ENCODE peak calls at places on chromosome 22, in four cellular contexts. N, X, T and A are unnamed samples.

GRCh38 chr22:49046546-49047305 is 780.9 kb downstream of the BRD1 start:
- ATAC-seq in N (peak; percentile 45), X (peak; percentile 97), T (no peak), A (no peak)

GRCh38 chr22:37556750-37557149 is 3.5 kb upstream of the CDC42EP1 start:
- ATAC-seq in N (no peak), X (no peak), T (no peak), A (no peak)

GRCh38 chr22:25485626-25486545 is 78.6 kb upstream of the GRK3 start:
- ATAC-seq in N (no peak), X (peak; percentile 28), T (no peak), A (no peak)

GRCh38 chr22:36541831-36542391 is 12.9 kb upstream of the EIF3D start:
- ATAC-seq in N (peak; percentile 19), X (no peak), T (peak; percentile 31), A (no peak)

GRCh38 chr22:28398987-28399386 is 280.7 kb downstream of the TTC28 start:
- ATAC-seq in N (no peak), X (no peak), T (no peak), A (no peak)

GRCh38 chr22:34760276-34761008 is 305.5 kb upstream of the ISX start:
- ATAC-seq in N (no peak), X (no peak), T (no peak), A (no peak)

GRCh38 chr22:40383905-40384304 is 13.5 kb downstream of the SGSM3 start:
- ATAC-seq in N (no peak), X (no peak), T (no peak), A (no peak)

GRCh38 chr22:21938906-21939305 is 13.7 kb downstream of the PPM1F start:
- ATAC-seq in N (no peak), X (peak; percentile 18), T (no peak), A (no peak)

GRCh38 chr22:27003301-27003700 is 345.9 kb downstream of the MIAT start:
- ATAC-seq in N (no peak), X (no peak), T (no peak), A (no peak)

GRCh38 chr22:39282642-39283311 is 36.6 kb downstream of the RPL3 start:
- ATAC-seq in N (peak; percentile 7), X (peak; percentile 51), T (no peak), A (peak; percentile 33)

GRCh38 chr22:30668306-30668655 is 606 bp upstream of the DUSP18 start:
- ATAC-seq in N (no peak), X (peak; percentile 16), T (no peak), A (no peak)

GRCh38 chr22:27517361-27517760 is 284.2 kb downstream of the MN1 start:
- ATAC-seq in N (no peak), X (no peak), T (no peak), A (no peak)

GRCh38 chr22:36406139-36406538 is 18.4 kb upstream of the MYH9 start:
- ATAC-seq in N (no peak), X (no peak), T (peak; percentile 21), A (no peak)

GRCh38 chr22:46366801-46367706 is 31.5 kb downstream of the TRMU start:
- ATAC-seq in N (no peak), X (peak; percentile 3), T (no peak), A (no peak)

GRCh38 chr22:25167082-25167481 is 32.6 kb upstream of the CRYBB3 start:
- ATAC-seq in N (no peak), X (no peak), T (no peak), A (no peak)

GRCh38 chr22:40082184-40082583 is 87.4 kb downstream of the FAM83F start:
- ATAC-seq in N (no peak), X (no peak), T (no peak), A (no peak)

GRCh38 chr22:39999144-39999757 is 4.5 kb downstream of the FAM83F start:
- ATAC-seq in N (peak; percentile 17), X (peak; percentile 17), T (no peak), A (no peak)

GRCh38 chr22:37309221-37310074 is 27.1 kb downstream of the CYTH4 start:
- ATAC-seq in N (peak; percentile 57), X (peak; percentile 43), T (peak; percentile 50), A (no peak)

GRCh38 chr22:27782065-27782464 is 19.5 kb downstream of the MN1 start:
- ATAC-seq in N (no peak), X (no peak), T (no peak), A (no peak)

GRCh38 chr22:36853407-36854099 is 7.3 kb upstream of the NCF4 start:
- ATAC-seq in N (peak; percentile 73), X (no peak), T (peak; percentile 92), A (no peak)

GRCh38 chr22:50034126-50035081 is 21.8 kb upstream of the IL17REL start:
- ATAC-seq in N (no peak), X (no peak), T (no peak), A (no peak)

GRCh38 chr22:33854724-33855123 is 65.6 kb downstream of the LARGE1 start:
- ATAC-seq in N (no peak), X (no peak), T (no peak), A (no peak)

GRCh38 chr22:28369849-28370248 is 309.8 kb downstream of the TTC28 start:
- ATAC-seq in N (peak; percentile 94), X (no peak), T (no peak), A (no peak)

GRCh38 chr22:33803883-33804282 is 116.4 kb downstream of the LARGE1 start:
- ATAC-seq in N (peak; percentile 10), X (no peak), T (no peak), A (peak; percentile 61)

GRCh38 chr22:30955153-30955552 is 13.4 kb downstream of the MORC2 start:
- ATAC-seq in N (no peak), X (no peak), T (no peak), A (no peak)

GRCh38 chr22:35431483-35432205 is 31.7 kb downstream of the MCM5 start:
- ATAC-seq in N (peak; percentile 57), X (no peak), T (no peak), A (no peak)

GRCh38 chr22:34105461-34106062 is 185.3 kb upstream of the LARGE1 start:
- ATAC-seq in N (peak; percentile 79), X (peak; percentile 76), T (no peak), A (no peak)

GRCh38 chr22:38872831-38873248 is 824 bp upstream of the CBX6 start:
- ATAC-seq in N (peak; percentile 6), X (no peak), T (no peak), A (peak; percentile 52)

GRCh38 chr22:48098243-48098935 is 1335.9 kb downstream of the TBC1D22A start:
- ATAC-seq in N (peak; percentile 77), X (no peak), T (peak; percentile 85), A (no peak)

DNA sequence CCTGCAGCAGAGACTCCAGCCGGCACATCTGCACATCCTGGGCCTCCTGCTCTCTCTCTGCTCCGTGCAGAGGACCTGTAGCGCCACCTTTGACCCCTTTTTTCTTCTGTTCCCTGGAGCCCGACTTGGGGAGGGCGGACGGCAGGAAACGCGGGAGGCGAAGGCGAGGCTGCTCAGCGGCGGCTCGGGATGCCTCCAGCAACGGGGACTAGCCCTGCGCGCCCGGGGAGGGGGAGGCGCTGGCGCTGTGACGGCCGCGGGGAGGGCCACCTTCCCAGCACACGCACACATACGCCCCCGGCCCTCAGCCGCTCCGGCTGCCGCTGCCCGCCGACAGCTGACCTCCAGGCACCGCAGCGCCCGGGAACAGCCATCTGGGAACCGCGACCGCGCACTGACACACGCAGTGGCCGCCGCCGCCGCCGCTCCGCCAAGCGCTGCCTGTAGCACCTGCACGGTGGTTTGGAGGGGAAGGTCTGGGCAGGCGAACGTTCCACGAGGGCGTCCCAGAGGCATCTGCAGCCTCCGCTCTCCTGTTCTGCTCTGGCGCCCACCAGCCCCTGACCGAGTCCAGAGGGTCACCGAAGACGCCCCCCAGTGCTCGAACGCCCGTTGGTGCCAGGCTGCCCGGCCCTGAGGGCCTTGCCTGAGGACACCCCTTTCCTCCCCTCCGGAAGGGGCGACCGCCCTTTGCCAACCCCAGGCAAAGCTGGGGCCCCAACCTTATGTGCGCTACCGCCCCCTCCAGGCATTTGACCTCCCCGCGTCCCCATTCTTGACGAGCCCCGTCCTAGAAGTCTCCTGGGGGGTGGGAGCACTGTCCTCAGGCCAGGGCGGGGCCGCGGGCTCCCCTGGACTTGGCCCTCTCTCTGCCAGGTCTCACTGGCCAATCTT is 16.9 kb upstream of the C22orf42 start:
- ATAC-seq in N (peak; percentile 18), X (no peak), T (no peak), A (no peak)
- TF ChIP-seq CTCF in N (no peak), X (no peak), T (no peak), A (no peak)

GRCh38 chr22:20238567-20239062 is 29.5 kb downstream of the RTN4R start:
- ATAC-seq in N (peak; percentile 65), X (peak; percentile 91), T (peak; percentile 41), A (peak; percentile 35)
- TF ChIP-seq CTCF in N (no peak), X (peak; percentile 88), T (no peak), A (peak; percentile 27)

DNA sequence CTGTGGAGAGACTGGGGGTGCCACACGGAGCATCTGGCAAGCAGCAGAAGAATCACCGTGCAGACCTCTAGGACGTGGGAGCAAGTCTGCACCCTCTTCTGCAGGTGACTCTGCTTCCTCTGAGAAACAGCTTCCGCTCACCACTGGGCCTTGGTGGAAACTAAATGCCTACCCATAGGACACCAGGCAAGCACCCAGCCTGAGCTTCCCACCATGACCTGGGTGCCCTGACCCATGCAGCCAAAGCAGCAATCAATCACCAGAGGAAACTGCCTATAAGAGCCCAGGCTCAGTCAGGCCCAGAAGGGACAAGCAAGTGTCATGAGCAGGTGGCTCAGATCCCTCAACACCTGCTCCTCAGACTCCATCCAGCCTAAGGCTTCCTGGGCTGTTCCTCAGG is 63.4 kb downstream of the IGLL5 start:
- ATAC-seq in N (no peak), X (no peak), T (no peak), A (no peak)
- TF ChIP-seq CTCF in N (no peak), X (no peak), T (no peak), A (no peak)

GRCh38 chr22:16783930-16784354 is 41.3 kb downstream of the XKR3 start:
- ATAC-seq in N (no peak), X (peak; percentile 88), T (no peak), A (no peak)
- TF ChIP-seq CTCF in N (no peak), X (peak; percentile 4), T (no peak), A (no peak)